ENCODE peak calls at places on chromosomes 5 and 9, in eight cellular contexts. F is AG09309, J is ascending aorta, I is A549, B is foreskin fibroblast, S is nephron progenitor cell, W is progenitor cell of endocrine pancreas, M is lower leg skin. X is an unnamed sample.
A peak's percentile ranks its signal among the peaks of the same experiment; 100 is the strongest.

GRCh38 chr9:23663536-23663935 is 162.5 kb downstream of the ELAVL2 start:
- DNase-seq in F (no peak), J (no peak), I (no peak), B (no peak), S (no peak), W (no peak), M (no peak), X (no peak)

GRCh38 chr5:142109356-142110045 is 922 bp downstream of the NDFIP1 start:
- DNase-seq in F (no peak), J (no peak), I (peak; percentile 9), B (no peak), S (no peak), W (no peak), M (no peak), X (no peak)

GRCh38 chr5:132501961-132502931 is 11.7 kb upstream of the IRF1 start:
- DNase-seq in F (no peak), J (no peak), I (no peak), B (peak; percentile 25), S (no peak), W (no peak), M (peak; percentile 12), X (no peak)

GRCh38 chr5:107869459-107870115 is 198.8 kb upstream of the EFNA5 start:
- DNase-seq in F (peak; percentile 57), J (no peak), I (peak; percentile 35), B (peak; percentile 72), S (no peak), W (no peak), M (no peak), X (no peak)

GRCh38 chr9:64066736-64067368 is 1218.2 kb downstream of the FOXD4L5 start:
- DNase-seq in F (no peak), J (no peak), I (no peak), B (no peak), S (no peak), W (no peak), M (no peak), X (no peak)

GRCh38 chr9:3001311-3001710 is 157.4 kb upstream of the PUM3 start:
- DNase-seq in F (no peak), J (no peak), I (no peak), B (no peak), S (no peak), W (no peak), M (no peak), X (no peak)

GRCh38 chr5:65128226-65128625 is 353.5 kb downstream of the ADAMTS6 start:
- DNase-seq in F (no peak), J (no peak), I (no peak), B (no peak), S (peak; percentile 12), W (no peak), M (no peak), X (no peak)

GRCh38 chr5:153617190-153617589 is 126.7 kb downstream of the GRIA1 start:
- DNase-seq in F (no peak), J (no peak), I (no peak), B (peak; percentile 57), S (no peak), W (no peak), M (no peak), X (no peak)

DNA sequence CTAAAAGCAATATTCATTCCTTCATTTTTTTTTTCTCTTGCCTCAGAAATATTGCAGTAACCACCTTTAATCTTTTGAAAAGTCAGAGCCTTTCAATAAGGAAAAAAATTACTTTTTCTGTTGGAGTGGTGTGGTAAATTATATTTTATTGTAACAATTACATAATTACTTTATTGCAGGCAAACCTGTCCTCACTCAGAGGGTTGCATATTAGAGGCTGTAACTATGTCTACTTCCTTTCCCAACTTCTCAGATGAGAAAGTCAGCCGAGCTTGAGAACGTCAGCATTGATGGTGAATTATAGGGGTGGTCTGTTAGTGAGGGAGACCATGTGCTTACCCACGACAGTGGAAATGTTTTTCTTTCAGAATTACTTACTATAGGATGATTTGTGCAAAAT is 611.8 kb downstream of the KIF4B start:
- DNase-seq in F (no peak), J (no peak), I (no peak), B (no peak), S (no peak), W (no peak), M (no peak), X (no peak)
- TF ChIP-seq CTCF in F (no peak), J (no peak), I (no peak), B (no peak), S (no peak), W (no peak), M (no peak), X (no peak)

GRCh38 chr5:150288361-150288760 is 1.2 kb downstream of the CAMK2A start:
- DNase-seq in F (no peak), J (no peak), I (no peak), B (no peak), S (no peak), W (no peak), M (no peak), X (no peak)

GRCh38 chr5:150285114-150285513 is 4.5 kb downstream of the CAMK2A start:
- DNase-seq in F (no peak), J (no peak), I (no peak), B (no peak), S (no peak), W (no peak), M (no peak), X (no peak)

GRCh38 chr5:150283904-150284303 is 5.7 kb downstream of the CAMK2A start:
- DNase-seq in F (no peak), J (no peak), I (no peak), B (no peak), S (no peak), W (no peak), M (no peak), X (no peak)

GRCh38 chr5:150284311-150284710 is 5.3 kb downstream of the CAMK2A start:
- DNase-seq in F (no peak), J (no peak), I (no peak), B (no peak), S (peak; percentile 22), W (no peak), M (no peak), X (no peak)

GRCh38 chr5:150286820-150287219 is 2.8 kb downstream of the CAMK2A start:
- DNase-seq in F (no peak), J (no peak), I (peak; percentile 82), B (no peak), S (peak; percentile 47), W (no peak), M (no peak), X (no peak)
- TF ChIP-seq CTCF in F (no peak), J (no peak), I (peak; percentile 20), B (peak; percentile 3), S (peak; percentile 63), W (peak; percentile 67), M (no peak), X (no peak)

GRCh38 chr9:31142456-31142855 is 1242.0 kb upstream of the ACO1 start:
- DNase-seq in F (no peak), J (no peak), I (no peak), B (no peak), S (no peak), W (no peak), M (no peak), X (no peak)

GRCh38 chr9:31136524-31136923 is 1247.9 kb upstream of the ACO1 start:
- DNase-seq in F (no peak), J (no peak), I (no peak), B (no peak), S (no peak), W (no peak), M (no peak), X (no peak)

GRCh38 chr9:31137151-31137849 is 1247.1 kb upstream of the ACO1 start:
- DNase-seq in F (no peak), J (no peak), I (no peak), B (peak; percentile 37), S (no peak), W (no peak), M (no peak), X (no peak)

GRCh38 chr9:31137850-31138160 is 1246.6 kb upstream of the ACO1 start:
- DNase-seq in F (no peak), J (no peak), I (no peak), B (no peak), S (no peak), W (no peak), M (no peak), X (no peak)

GRCh38 chr9:31140316-31140715 is 1244.1 kb upstream of the ACO1 start:
- DNase-seq in F (no peak), J (no peak), I (no peak), B (no peak), S (no peak), W (no peak), M (no peak), X (no peak)
- TF ChIP-seq CTCF in F (no peak), J (no peak), I (peak; percentile 15), B (no peak), S (peak; percentile 47), W (peak; percentile 50), M (no peak), X (no peak)

DNA sequence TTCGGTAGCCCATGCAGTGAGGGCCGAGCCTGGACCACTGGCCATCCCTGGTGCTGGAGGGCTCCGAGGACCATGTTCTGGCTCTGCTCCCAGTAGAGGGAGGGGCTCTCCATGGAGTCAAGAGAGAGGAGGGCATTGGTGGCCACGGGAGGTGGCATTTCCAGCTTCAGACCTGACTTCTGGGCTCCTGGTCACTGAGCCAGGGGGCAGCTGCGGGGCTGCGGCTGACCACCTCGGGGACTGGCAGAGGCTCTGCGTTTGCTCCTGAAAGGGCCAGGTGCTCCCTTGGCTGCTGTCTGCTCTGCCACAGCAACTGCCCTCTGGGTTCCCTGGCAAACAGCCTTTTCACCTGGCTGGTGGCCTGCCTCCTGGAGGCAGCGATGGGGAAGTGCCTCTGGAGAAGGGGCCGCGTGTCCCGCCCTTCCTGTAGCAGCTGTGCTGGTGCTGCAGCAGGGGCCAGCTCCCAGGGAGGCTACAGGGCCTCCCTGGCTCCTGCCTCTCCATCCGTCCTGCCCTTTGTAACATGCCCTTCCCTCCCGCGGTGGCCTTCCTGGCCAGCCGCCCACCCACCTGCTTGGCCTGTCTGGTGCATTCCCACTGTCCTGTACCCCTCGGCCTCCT is 144.6 kb downstream of the CACNA1B start:
- DNase-seq in F (no peak), J (no peak), I (peak; percentile 34), B (no peak), S (peak; percentile 51), W (no peak), M (no peak), X (no peak)
- TF ChIP-seq CTCF in F (no peak), J (no peak), I (peak; percentile 36), B (no peak), S (peak; percentile 53), W (peak; percentile 61), M (no peak), X (no peak)

GRCh38 chr9:133717113-133718031 is 20.8 kb downstream of the SARDH start:
- DNase-seq in F (no peak), J (no peak), I (no peak), B (no peak), S (no peak), W (no peak), M (no peak), X (no peak)

GRCh38 chr9:133715295-133715865 is 22.8 kb downstream of the SARDH start:
- DNase-seq in F (no peak), J (no peak), I (no peak), B (no peak), S (no peak), W (no peak), M (no peak), X (no peak)

GRCh38 chr9:133714606-133715294 is 23.4 kb downstream of the SARDH start:
- DNase-seq in F (no peak), J (no peak), I (no peak), B (no peak), S (no peak), W (no peak), M (no peak), X (no peak)

GRCh38 chr9:133716564-133717112 is 21.5 kb downstream of the SARDH start:
- DNase-seq in F (no peak), J (no peak), I (no peak), B (no peak), S (no peak), W (no peak), M (no peak), X (no peak)

GRCh38 chr9:133715866-133716563 is 22.1 kb downstream of the SARDH start:
- DNase-seq in F (no peak), J (no peak), I (no peak), B (no peak), S (peak; percentile 51), W (no peak), M (no peak), X (no peak)
- TF ChIP-seq CTCF in F (peak; percentile 26), J (no peak), I (peak; percentile 29), B (peak; percentile 28), S (peak; percentile 42), W (peak; percentile 46), M (no peak), X (no peak)